ENCODE peak calls at places on chromosome 19, in five cellular contexts. K is lower lobe of right lung, A is heart right ventricle, X is right atrium auricular region, B is cardiac muscle cell. L is an unnamed sample.

GRCh38 chr19:11722414-11722813 is 16.3 kb downstream of the ZNF823 start:
- DNase-seq in K (no peak), X (no peak), A (no peak), B (no peak), L (no peak)

GRCh38 chr19:50264483-50265186 is 61.2 kb downstream of the MYH14 start:
- DNase-seq in X (no peak), A (no peak), K (no peak), B (no peak), L (no peak)

GRCh38 chr19:42313096-42313839 is at the start of gene TMEM145:
- DNase-seq in K (no peak), B (peak; percentile 84), A (no peak), X (no peak), L (no peak)

GRCh38 chr19:49447485-49448431 is 3.9 kb downstream of the PIH1D1 start:
- DNase-seq in A (no peak), K (no peak), B (no peak), X (no peak), L (peak; percentile 62)

GRCh38 chr19:53432088-53432661 is 391 bp downstream of the ZNF761 start:
- DNase-seq in B (peak; percentile 37), K (peak; percentile 54), A (peak; percentile 21), X (peak; percentile 60), L (peak; percentile 10)

GRCh38 chr19:5445667-5446066 is 9.6 kb upstream of the ZNRF4 start:
- DNase-seq in A (no peak), X (no peak), K (no peak), B (no peak), L (no peak)

GRCh38 chr19:57245959-57246358 is 5.5 kb downstream of the ZNF805 start:
- DNase-seq in X (no peak), B (no peak), K (no peak), A (no peak), L (no peak)

GRCh38 chr19:33382006-33382405 is 8.5 kb downstream of the CEBPG start:
- DNase-seq in A (no peak), X (no peak), B (no peak), K (no peak), L (no peak)

GRCh38 chr19:6674868-6675305 is 4.9 kb upstream of the TNFSF14 start:
- DNase-seq in X (no peak), K (peak; percentile 73), B (no peak), A (peak; percentile 23), L (peak; percentile 35)

GRCh38 chr19:3283886-3284657 is 59.6 kb downstream of the CELF5 start:
- DNase-seq in K (no peak), A (no peak), X (no peak), B (no peak), L (no peak)

GRCh38 chr19:3284759-3285646 is 60.5 kb downstream of the CELF5 start:
- DNase-seq in B (peak; percentile 100), K (peak; percentile 90), A (no peak), X (peak; percentile 67), L (peak; percentile 28)

GRCh38 chr19:3282564-3282963 is 58.1 kb downstream of the CELF5 start:
- DNase-seq in B (no peak), X (no peak), A (no peak), K (no peak), L (no peak)

GRCh38 chr19:3282155-3282554 is 57.7 kb downstream of the CELF5 start:
- DNase-seq in K (no peak), B (no peak), A (no peak), X (no peak), L (no peak)

GRCh38 chr19:3283246-3283751 is 58.8 kb downstream of the CELF5 start:
- DNase-seq in A (no peak), X (no peak), B (no peak), K (no peak), L (no peak)
- TF ChIP-seq CTCF in A (no peak), X (no peak), B (no peak), K (no peak), L (no peak)

GRCh38 chr19:19530423-19530804 is 1.7 kb downstream of the YJEFN3 start:
- DNase-seq in K (no peak), B (no peak), A (no peak), X (no peak), L (no peak)
- TF ChIP-seq CTCF in K (no peak), B (no peak), A (no peak), X (no peak), L (no peak)

DNA sequence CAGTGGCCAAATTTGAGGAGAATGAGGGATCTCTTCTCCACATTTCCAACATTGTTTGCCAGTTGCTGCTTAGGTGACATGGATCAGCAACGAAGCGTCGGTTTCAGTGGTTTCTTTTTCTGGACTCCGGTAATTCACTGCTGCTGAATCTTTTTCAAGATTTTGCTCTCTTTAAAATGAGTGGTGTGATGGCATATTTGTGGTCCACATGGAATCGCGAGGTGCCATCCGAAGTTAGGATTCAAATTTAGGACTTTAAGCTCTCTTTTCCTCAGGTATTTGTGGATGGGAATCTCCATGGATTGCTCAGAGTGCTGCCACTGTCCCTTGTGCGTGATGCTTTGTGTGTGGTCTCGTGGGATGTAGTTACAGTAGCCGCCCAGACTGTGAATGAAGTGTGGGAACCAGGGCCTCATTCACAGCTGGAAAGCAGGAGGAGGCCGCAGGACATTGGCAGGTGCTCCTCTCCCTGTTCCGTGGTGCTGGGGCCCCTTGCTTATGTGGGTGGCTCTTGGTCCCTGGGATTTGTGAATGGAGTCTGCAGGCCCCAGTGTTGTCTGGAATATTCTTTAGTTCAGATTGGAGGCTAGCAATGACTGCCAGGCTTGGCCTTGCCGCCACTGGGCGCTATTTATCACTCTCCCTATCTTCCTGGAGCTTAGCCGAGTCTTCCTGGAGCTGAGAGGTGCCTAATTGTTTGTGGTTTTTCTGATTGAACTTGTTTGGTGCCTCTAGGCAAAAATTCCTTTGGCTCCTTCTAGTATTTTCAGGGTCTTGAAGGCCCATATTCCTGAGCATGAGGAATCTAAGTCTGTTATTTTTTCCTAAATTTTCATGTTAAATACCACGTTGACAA is 1.5 kb downstream of the ILF3 start:
- DNase-seq in K (no peak), A (no peak), X (no peak), B (peak; percentile 28), L (no peak)
- TF ChIP-seq CTCF in K (no peak), A (no peak), X (no peak), B (no peak), L (no peak)

GRCh38 chr19:55980415-55980814 is 6.2 kb upstream of the NLRP5 start:
- DNase-seq in K (no peak), X (no peak), A (no peak), B (no peak), L (no peak)
- TF ChIP-seq CTCF in K (no peak), X (no peak), A (no peak), B (no peak), L (no peak)

GRCh38 chr19:1718382-1719315 is 34.7 kb upstream of the ONECUT3 start:
- DNase-seq in A (no peak), X (no peak), K (no peak), B (no peak), L (no peak)

GRCh38 chr19:1719519-1719918 is 33.8 kb upstream of the ONECUT3 start:
- DNase-seq in A (no peak), B (no peak), K (no peak), X (no peak), L (no peak)

GRCh38 chr19:1717200-1717969 is 35.9 kb upstream of the ONECUT3 start:
- DNase-seq in B (no peak), K (no peak), X (no peak), A (no peak), L (no peak)

GRCh38 chr19:1717970-1718264 is 35.4 kb upstream of the ONECUT3 start:
- DNase-seq in X (no peak), A (no peak), K (no peak), B (no peak), L (no peak)

DNA sequence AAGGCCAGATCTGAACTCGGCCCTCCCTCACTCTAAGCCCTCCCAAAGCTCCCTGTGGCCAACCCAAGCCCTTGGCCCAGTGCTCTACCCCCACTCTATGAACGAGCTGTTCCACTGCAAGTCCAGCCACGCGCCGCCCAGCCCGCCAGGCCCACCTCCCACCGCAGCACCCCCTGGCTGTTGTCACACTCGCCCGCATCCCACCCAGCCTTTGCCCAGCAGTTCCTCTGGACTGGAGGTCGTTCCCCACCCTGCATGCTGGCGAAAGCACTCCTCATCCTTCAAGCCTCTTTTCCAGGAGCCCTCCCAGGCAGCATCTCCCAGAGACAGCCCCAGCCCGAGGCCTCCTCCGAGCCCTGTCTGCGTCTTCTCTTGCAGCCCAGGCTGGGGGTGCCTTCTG is 33.1 kb upstream of the ONECUT3 start:
- DNase-seq in X (no peak), K (no peak), B (no peak), A (no peak), L (no peak)
- TF ChIP-seq CTCF in X (no peak), K (no peak), B (no peak), A (no peak), L (no peak)

DNA sequence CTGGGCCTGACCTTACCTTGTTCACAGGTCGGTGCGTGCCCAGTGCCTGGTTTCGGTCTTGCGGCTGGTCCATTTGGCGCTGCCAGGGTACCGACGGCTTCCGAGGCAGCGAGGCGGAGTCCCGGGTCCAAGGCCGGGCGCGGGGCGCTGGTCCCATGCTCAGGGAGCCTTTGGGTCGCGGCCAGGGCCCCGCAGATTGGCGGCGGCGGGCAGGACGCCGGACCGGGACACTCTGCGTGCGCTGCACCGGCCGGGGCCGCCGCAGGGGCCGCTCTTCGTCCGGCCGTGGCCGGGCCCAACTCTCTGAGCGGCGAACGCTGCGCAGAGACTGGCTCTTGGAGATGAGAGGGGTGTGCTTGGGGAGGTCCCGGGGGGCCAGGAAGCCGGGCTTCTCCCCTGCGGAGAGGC is 3.3 kb upstream of the WIZ start:
- DNase-seq in X (no peak), B (peak; percentile 14), K (peak; percentile 59), A (no peak), L (no peak)
- TF ChIP-seq CTCF in X (no peak), B (peak; percentile 42), K (peak; percentile 34), A (no peak), L (peak; percentile 39)

L was measured in gastrocnemius medialis.